ENCODE peak calls at places on chromosome 7, in ten cellular contexts. L is DMS 273 treated with DMSO at 0.1 percent for 48 hours; T is nephron progenitor cell; Y is foreskin fibroblast; V is adrenal gland; U is lung; I is activated CD4-positive, alpha-beta T cell treated with anti-CD3 and anti-CD28 coated beads, Interleukin-2, amount 10 ng/mL, durations not matched to agents 7 days and 5 days; B is T-helper 1 cell; S is amniotic stem cell; K is H54. C is an unnamed sample.

GRCh38 chr7:506921-507622 is 12.6 kb downstream of the PDGFA start:
- DNase-seq in I (no peak), K (no peak), B (no peak), S (no peak), Y (no peak), U (no peak), V (no peak), T (no peak), L (no peak), C (no peak)

GRCh38 chr7:138063400-138063799 is 12.9 kb upstream of the AKR1D1 start:
- DNase-seq in V (no peak), K (no peak), Y (no peak), B (no peak), L (no peak), S (no peak), I (no peak), T (no peak), U (no peak), C (no peak)

GRCh38 chr7:96614154-96614867 is 95.3 kb downstream of the SEM1 start:
- DNase-seq in V (no peak), T (no peak), S (no peak), L (no peak), I (no peak), B (no peak), Y (no peak), U (no peak), K (no peak), C (no peak)

GRCh38 chr7:157827045-157827862 is 490.4 kb downstream of the DNAJB6 start:
- DNase-seq in Y (no peak), U (no peak), T (no peak), V (no peak), I (peak), K (no peak), S (no peak), B (no peak), L (no peak), C (peak)

GRCh38 chr7:40758590-40758989 is 623.8 kb downstream of the SUGCT start:
- DNase-seq in L (no peak), Y (no peak), B (no peak), I (no peak), T (no peak), U (no peak), V (peak), S (no peak), K (no peak), C (no peak)

GRCh38 chr7:131021460-131021859 is 287.5 kb upstream of the KLF14 start:
- DNase-seq in K (no peak), T (no peak), V (no peak), U (no peak), B (no peak), Y (no peak), S (no peak), I (no peak), L (no peak), C (no peak)

GRCh38 chr7:10637991-10638390 is 335.7 kb upstream of the PHF14 start:
- DNase-seq in V (no peak), B (no peak), K (no peak), L (no peak), U (no peak), I (no peak), T (no peak), Y (no peak), S (no peak), C (no peak)

GRCh38 chr7:151402029-151402835 is 7.6 kb downstream of the WDR86 start:
- DNase-seq in V (no peak), U (no peak), Y (no peak), K (peak), T (no peak), S (no peak), B (no peak), L (no peak), I (no peak), C (no peak)

GRCh38 chr7:102111063-102111757 is 175.5 kb upstream of the SH2B2 start:
- DNase-seq in S (no peak), I (no peak), T (no peak), K (no peak), V (no peak), L (no peak), Y (no peak), U (no peak), B (no peak), C (no peak)

GRCh38 chr7:101790566-101791293 is 26.7 kb upstream of the CUX1 start:
- DNase-seq in K (no peak), V (no peak), U (no peak), I (no peak), B (no peak), T (no peak), L (no peak), Y (no peak), S (no peak), C (no peak)

GRCh38 chr7:130951303-130951975 is 217.4 kb upstream of the KLF14 start:
- DNase-seq in K (no peak), Y (no peak), B (peak), I (no peak), L (no peak), U (no peak), T (no peak), S (no peak), V (no peak), C (no peak)

GRCh38 chr7:3916146-3916545 is 615.1 kb downstream of the SDK1 start:
- DNase-seq in Y (peak), V (no peak), K (no peak), U (no peak), T (no peak), B (no peak), S (no peak), I (no peak), L (no peak), C (no peak)